ENCODE peak calls at places on chromosomes 7 and 10, in nine cellular contexts. One of them, this sample, is unnamed.
A peak's percentile ranks its signal among the peaks of the same experiment; 100 is the strongest.

GRCh38 chr10:35006836-35007235 is 83.3 kb downstream of the CUL2 start:
- DNase-seq in endodermal cell: no peak
- DNase-seq in endothelial cell of umbilical vein: no peak
- DNase-seq in adrenal gland: no peak
- DNase-seq in HepG2: no peak
- DNase-seq in WERI-Rb-1: no peak
- DNase-seq in prostate gland: no peak
- DNase-seq in HCT116: no peak
- DNase-seq in transverse colon: no peak
- DNase-seq in this sample: no peak

GRCh38 chr10:32795598-32796183 is 162.3 kb downstream of the ITGB1 start:
- DNase-seq in HCT116: peak; percentile 16
- DNase-seq in endothelial cell of umbilical vein: peak; percentile 55
- DNase-seq in HepG2: peak; percentile 13
- DNase-seq in prostate gland: peak; percentile 8
- DNase-seq in endodermal cell: peak; percentile 52
- DNase-seq in adrenal gland: no peak
- DNase-seq in transverse colon: no peak
- DNase-seq in WERI-Rb-1: no peak
- DNase-seq in this sample: no peak

GRCh38 chr7:70470751-70471150 is 661.2 kb upstream of the GALNT17 start:
- DNase-seq in HCT116: no peak
- DNase-seq in endodermal cell: no peak
- DNase-seq in HepG2: no peak
- DNase-seq in prostate gland: no peak
- DNase-seq in endothelial cell of umbilical vein: no peak
- DNase-seq in transverse colon: peak; percentile 32
- DNase-seq in WERI-Rb-1: no peak
- DNase-seq in adrenal gland: no peak
- DNase-seq in this sample: no peak

GRCh38 chr7:94823952-94824351 is 83.4 kb upstream of the PPP1R9A start:
- DNase-seq in endothelial cell of umbilical vein: peak; percentile 14
- DNase-seq in transverse colon: no peak
- DNase-seq in adrenal gland: no peak
- DNase-seq in endodermal cell: no peak
- DNase-seq in WERI-Rb-1: no peak
- DNase-seq in HepG2: peak; percentile 44
- DNase-seq in HCT116: peak; percentile 73
- DNase-seq in prostate gland: no peak
- DNase-seq in this sample: no peak

GRCh38 chr10:94133239-94133638 is 139.5 kb downstream of the PLCE1 start:
- DNase-seq in HCT116: no peak
- DNase-seq in prostate gland: peak; percentile 80
- DNase-seq in endodermal cell: no peak
- DNase-seq in WERI-Rb-1: no peak
- DNase-seq in endothelial cell of umbilical vein: no peak
- DNase-seq in adrenal gland: peak; percentile 48
- DNase-seq in transverse colon: no peak
- DNase-seq in HepG2: no peak
- DNase-seq in this sample: no peak

GRCh38 chr10:20355011-20355410 is 538.8 kb downstream of the PLXDC2 start:
- DNase-seq in adrenal gland: no peak
- DNase-seq in HepG2: no peak
- DNase-seq in WERI-Rb-1: no peak
- DNase-seq in prostate gland: no peak
- DNase-seq in transverse colon: no peak
- DNase-seq in HCT116: no peak
- DNase-seq in endothelial cell of umbilical vein: no peak
- DNase-seq in endodermal cell: no peak
- DNase-seq in this sample: no peak

GRCh38 chr10:11683529-11684320 is 58.5 kb upstream of the ECHDC3 start:
- DNase-seq in HepG2: peak; percentile 49
- DNase-seq in endodermal cell: no peak
- DNase-seq in HCT116: no peak
- DNase-seq in prostate gland: peak; percentile 33
- DNase-seq in adrenal gland: no peak
- DNase-seq in endothelial cell of umbilical vein: no peak
- DNase-seq in transverse colon: peak; percentile 28
- DNase-seq in WERI-Rb-1: no peak
- DNase-seq in this sample: no peak

GRCh38 chr7:22849662-22850061 is 27.0 kb upstream of the TOMM7 start:
- DNase-seq in transverse colon: no peak
- DNase-seq in endodermal cell: no peak
- DNase-seq in prostate gland: no peak
- DNase-seq in endothelial cell of umbilical vein: no peak
- DNase-seq in adrenal gland: no peak
- DNase-seq in HCT116: no peak
- DNase-seq in WERI-Rb-1: no peak
- DNase-seq in HepG2: no peak
- DNase-seq in this sample: no peak

GRCh38 chr7:152512711-152513110 is 76.9 kb upstream of the KMT2C start:
- DNase-seq in HCT116: no peak
- DNase-seq in transverse colon: no peak
- DNase-seq in endothelial cell of umbilical vein: no peak
- DNase-seq in endodermal cell: no peak
- DNase-seq in adrenal gland: no peak
- DNase-seq in HepG2: no peak
- DNase-seq in WERI-Rb-1: no peak
- DNase-seq in prostate gland: no peak
- DNase-seq in this sample: no peak

GRCh38 chr10:119526606-119527592 is 15.6 kb downstream of the RGS10 start:
- DNase-seq in HCT116: no peak
- DNase-seq in HepG2: no peak
- DNase-seq in endothelial cell of umbilical vein: no peak
- DNase-seq in WERI-Rb-1: peak; percentile 29
- DNase-seq in endodermal cell: peak; percentile 75
- DNase-seq in prostate gland: no peak
- DNase-seq in adrenal gland: no peak
- DNase-seq in transverse colon: no peak
- DNase-seq in this sample: no peak

GRCh38 chr7:116557066-116557585 is 32.3 kb downstream of the CAV1 start:
- DNase-seq in HepG2: no peak
- DNase-seq in transverse colon: no peak
- DNase-seq in prostate gland: no peak
- DNase-seq in adrenal gland: no peak
- DNase-seq in HCT116: no peak
- DNase-seq in WERI-Rb-1: peak; percentile 40
- DNase-seq in endodermal cell: no peak
- DNase-seq in endothelial cell of umbilical vein: no peak
- DNase-seq in this sample: no peak
- H3K27ac ChIP-seq in HepG2: no peak overlapping the region
- H3K27ac ChIP-seq in transverse colon: no peak overlapping the region
- H3K27ac ChIP-seq in prostate gland: no peak overlapping the region
- H3K27ac ChIP-seq in adrenal gland: no peak overlapping the region
- H3K27ac ChIP-seq in HCT116: no peak overlapping the region
- H3K27ac ChIP-seq in WERI-Rb-1: no peak overlapping the region
- H3K27ac ChIP-seq in endodermal cell: no peak overlapping the region
- H3K27ac ChIP-seq in endothelial cell of umbilical vein: no peak overlapping the region
- H3K27ac ChIP-seq in this sample: peak overlapping the region; percentile 85

DNA sequence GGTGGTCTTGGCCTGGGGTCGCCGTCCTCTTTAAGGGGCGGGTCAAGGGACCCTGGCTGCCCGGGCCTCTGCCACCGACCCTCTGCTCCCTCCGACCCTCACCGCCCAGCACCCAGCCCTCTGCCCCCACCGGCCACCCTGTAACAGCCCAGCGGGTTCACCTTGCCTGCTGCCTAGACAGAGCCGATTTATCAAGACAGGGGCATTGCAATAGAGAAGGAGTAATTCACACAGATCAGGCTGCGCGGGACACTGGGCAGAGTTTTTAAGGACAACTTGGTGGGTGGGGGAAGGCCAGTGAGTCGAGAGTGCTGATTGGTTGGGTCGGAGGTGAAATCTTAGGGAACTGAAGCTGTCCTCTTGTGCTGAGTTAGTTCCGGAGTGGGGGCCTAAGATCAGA is 779 bp upstream of the ADCK2 start:
- DNase-seq in adrenal gland: no peak
- DNase-seq in endothelial cell of umbilical vein: no peak
- DNase-seq in prostate gland: no peak
- DNase-seq in WERI-Rb-1: peak; percentile 37
- DNase-seq in HepG2: no peak
- DNase-seq in HCT116: no peak
- DNase-seq in endodermal cell: no peak
- DNase-seq in transverse colon: no peak
- DNase-seq in this sample: no peak
- H3K4me3 ChIP-seq in adrenal gland: no peak overlapping the region
- H3K4me3 ChIP-seq in endothelial cell of umbilical vein: no peak overlapping the region
- H3K4me3 ChIP-seq in prostate gland: no peak overlapping the region
- H3K4me3 ChIP-seq in WERI-Rb-1: peak overlapping the region; percentile 42
- H3K4me3 ChIP-seq in HepG2: peak overlapping the region; percentile 63
- H3K4me3 ChIP-seq in HCT116: no peak overlapping the region
- H3K4me3 ChIP-seq in endodermal cell: peak overlapping the region; percentile 65
- H3K4me3 ChIP-seq in transverse colon: no peak overlapping the region
- H3K4me3 ChIP-seq in this sample: no peak overlapping the region

DNA sequence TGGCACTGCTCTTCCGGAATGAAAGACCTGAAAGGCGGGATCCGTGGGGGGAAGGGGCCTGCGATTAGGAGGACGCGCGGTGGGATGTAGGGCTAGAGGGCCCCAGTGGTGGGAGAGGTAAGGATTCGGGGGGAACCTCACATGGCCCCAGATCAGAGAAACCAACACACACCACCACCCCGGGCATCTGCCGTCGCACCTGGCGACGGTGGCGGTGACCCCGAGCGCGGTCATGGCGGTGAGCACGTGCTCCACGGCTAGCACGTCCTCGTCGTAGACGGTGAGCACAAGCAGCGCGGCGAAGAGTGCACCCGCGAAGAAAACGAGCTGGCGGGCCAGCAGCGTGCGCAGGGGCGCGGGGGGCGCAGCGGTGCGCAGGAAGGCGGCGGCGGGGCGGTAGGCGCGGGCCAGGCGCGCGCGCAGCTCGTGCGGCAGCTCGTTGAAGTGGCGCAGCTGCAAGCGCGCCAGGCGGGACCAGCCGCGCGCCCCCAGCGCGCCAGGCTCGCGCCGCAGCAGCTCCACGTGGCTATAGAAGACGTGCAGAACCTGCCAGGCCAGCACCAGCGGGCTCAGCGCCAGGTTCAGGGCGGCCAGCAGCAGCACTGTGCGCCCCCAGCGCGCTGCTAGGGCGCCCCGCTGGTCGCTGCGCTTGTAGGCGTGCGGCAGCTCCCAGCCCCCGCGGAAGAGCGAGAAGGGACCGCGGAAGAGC is 5.7 kb downstream of the ATG9B start:
- DNase-seq in WERI-Rb-1: no peak
- DNase-seq in HepG2: no peak
- DNase-seq in adrenal gland: no peak
- DNase-seq in transverse colon: no peak
- DNase-seq in endodermal cell: peak; percentile 70
- DNase-seq in prostate gland: no peak
- DNase-seq in HCT116: no peak
- DNase-seq in endothelial cell of umbilical vein: peak; percentile 56
- DNase-seq in this sample: peak; percentile 43
- TF ChIP-seq CTCF in WERI-Rb-1: no peak
- TF ChIP-seq CTCF in HepG2: no peak
- TF ChIP-seq CTCF in adrenal gland: no peak
- TF ChIP-seq CTCF in transverse colon: no peak
- TF ChIP-seq CTCF in endodermal cell: no peak
- TF ChIP-seq CTCF in prostate gland: peak; percentile 4
- TF ChIP-seq CTCF in HCT116: no peak
- TF ChIP-seq CTCF in endothelial cell of umbilical vein: no peak
- TF ChIP-seq CTCF in this sample: no peak

DNA sequence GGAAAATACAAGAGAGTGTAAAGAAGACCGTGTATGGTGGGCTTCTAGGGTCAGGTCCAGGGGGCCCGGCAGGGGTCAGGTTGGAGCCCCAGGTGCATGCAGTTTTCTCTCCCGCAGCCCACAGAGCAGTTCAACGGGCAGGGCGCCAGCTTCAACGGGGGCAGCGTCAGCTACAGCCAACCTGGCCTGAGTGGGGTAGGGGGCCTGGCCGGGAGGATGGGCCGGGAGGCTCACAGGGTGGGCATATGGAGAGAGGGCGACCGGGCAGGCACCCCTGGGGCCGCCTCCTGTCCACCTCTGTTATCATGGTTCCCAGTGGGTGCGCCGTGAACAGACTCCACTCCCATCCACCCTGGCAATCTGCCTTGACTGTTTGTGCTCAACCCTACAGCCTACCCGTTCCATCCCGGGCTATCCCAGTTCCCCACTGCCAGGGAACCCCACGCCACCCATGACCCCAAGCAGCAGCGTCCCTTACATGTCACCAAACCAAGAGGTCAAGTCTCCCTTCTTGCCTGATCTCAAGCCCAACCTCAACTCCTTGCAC is 11.5 kb downstream of the ZMIZ2 start:
- DNase-seq in endodermal cell: peak; percentile 26
- DNase-seq in adrenal gland: no peak
- DNase-seq in transverse colon: no peak
- DNase-seq in HepG2: no peak
- DNase-seq in prostate gland: no peak
- DNase-seq in HCT116: no peak
- DNase-seq in endothelial cell of umbilical vein: no peak
- DNase-seq in WERI-Rb-1: no peak
- DNase-seq in this sample: no peak
- H3K27ac ChIP-seq in endodermal cell: no peak overlapping the region
- H3K27ac ChIP-seq in adrenal gland: no peak overlapping the region
- H3K27ac ChIP-seq in transverse colon: no peak overlapping the region
- H3K27ac ChIP-seq in HepG2: no peak overlapping the region
- H3K27ac ChIP-seq in prostate gland: no peak overlapping the region
- H3K27ac ChIP-seq in HCT116: peak overlapping the region; percentile 74
- H3K27ac ChIP-seq in endothelial cell of umbilical vein: no peak overlapping the region
- H3K27ac ChIP-seq in WERI-Rb-1: no peak overlapping the region
- H3K27ac ChIP-seq in this sample: no peak overlapping the region

GRCh38 chr7:46291601-46292150 is 370.6 kb upstream of the IGFBP3 start:
- DNase-seq in HCT116: no peak
- DNase-seq in adrenal gland: no peak
- DNase-seq in HepG2: no peak
- DNase-seq in endothelial cell of umbilical vein: no peak
- DNase-seq in endodermal cell: no peak
- DNase-seq in transverse colon: no peak
- DNase-seq in prostate gland: no peak
- DNase-seq in WERI-Rb-1: no peak
- DNase-seq in this sample: no peak
- H3K4me3 ChIP-seq in HCT116: no peak overlapping the region
- H3K4me3 ChIP-seq in adrenal gland: no peak overlapping the region
- H3K4me3 ChIP-seq in HepG2: no peak overlapping the region
- H3K4me3 ChIP-seq in endothelial cell of umbilical vein: no peak overlapping the region
- H3K4me3 ChIP-seq in endodermal cell: no peak overlapping the region
- H3K4me3 ChIP-seq in transverse colon: no peak overlapping the region
- H3K4me3 ChIP-seq in prostate gland: no peak overlapping the region
- H3K4me3 ChIP-seq in WERI-Rb-1: no peak overlapping the region
- H3K4me3 ChIP-seq in this sample: no peak overlapping the region

GRCh38 chr7:117399820-117400422 is 27.4 kb downstream of the ASZ1 start:
- DNase-seq in WERI-Rb-1: no peak
- DNase-seq in HCT116: no peak
- DNase-seq in endodermal cell: no peak
- DNase-seq in adrenal gland: no peak
- DNase-seq in prostate gland: no peak
- DNase-seq in transverse colon: no peak
- DNase-seq in endothelial cell of umbilical vein: no peak
- DNase-seq in HepG2: no peak
- DNase-seq in this sample: no peak
- TF ChIP-seq CTCF in WERI-Rb-1: no peak
- TF ChIP-seq CTCF in HCT116: peak; percentile 59
- TF ChIP-seq CTCF in endodermal cell: peak; percentile 69
- TF ChIP-seq CTCF in adrenal gland: peak; percentile 21
- TF ChIP-seq CTCF in prostate gland: peak; percentile 17
- TF ChIP-seq CTCF in transverse colon: peak; percentile 42
- TF ChIP-seq CTCF in endothelial cell of umbilical vein: peak; percentile 13
- TF ChIP-seq CTCF in HepG2: no peak
- TF ChIP-seq CTCF in this sample: no peak